ENCODE peak calls at places on chromosomes 5 and 9, in five cellular contexts. Q is adipocyte, N is heart right ventricle, W is cardiac muscle cell, S is fibroblast of lung. L is an unnamed sample.

GRCh38 chr9:133485531-133486260 is 6.8 kb upstream of the SLC2A6 start:
- DNase-seq in S (no peak), N (no peak), Q (no peak), W (no peak), L (no peak)

GRCh38 chr9:81601639-81602623 is 87.4 kb downstream of the TLE1 start:
- DNase-seq in W (peak), N (no peak), Q (no peak), S (peak), L (no peak)

GRCh38 chr9:109171926-109172325 is 4.9 kb upstream of the FRRS1L start:
- DNase-seq in W (peak), N (no peak), S (peak), Q (no peak), L (no peak)

GRCh38 chr9:114275246-114275994 is 47.5 kb upstream of the ORM1 start:
- DNase-seq in W (no peak), Q (no peak), N (no peak), S (no peak), L (no peak)

GRCh38 chr5:29697786-29698414 is 1495.6 kb upstream of the CDH6 start:
- DNase-seq in S (no peak), W (no peak), N (no peak), Q (no peak), L (no peak)

GRCh38 chr5:141772281-141772680 is 90.3 kb upstream of the ARAP3 start:
- DNase-seq in Q (no peak), S (peak), W (no peak), N (no peak), L (no peak)

GRCh38 chr9:38027714-38028113 is 41.3 kb downstream of the SHB start:
- DNase-seq in W (no peak), Q (no peak), N (no peak), S (no peak), L (no peak)

GRCh38 chr5:135869935-135870334 is 25.7 kb downstream of the IL9 start:
- DNase-seq in S (no peak), W (no peak), N (no peak), Q (no peak), L (no peak)

GRCh38 chr9:134188421-134189166 is 24.2 kb upstream of the RNU6ATAC start:
- DNase-seq in W (peak), Q (no peak), S (peak), N (no peak), L (no peak)

DNA sequence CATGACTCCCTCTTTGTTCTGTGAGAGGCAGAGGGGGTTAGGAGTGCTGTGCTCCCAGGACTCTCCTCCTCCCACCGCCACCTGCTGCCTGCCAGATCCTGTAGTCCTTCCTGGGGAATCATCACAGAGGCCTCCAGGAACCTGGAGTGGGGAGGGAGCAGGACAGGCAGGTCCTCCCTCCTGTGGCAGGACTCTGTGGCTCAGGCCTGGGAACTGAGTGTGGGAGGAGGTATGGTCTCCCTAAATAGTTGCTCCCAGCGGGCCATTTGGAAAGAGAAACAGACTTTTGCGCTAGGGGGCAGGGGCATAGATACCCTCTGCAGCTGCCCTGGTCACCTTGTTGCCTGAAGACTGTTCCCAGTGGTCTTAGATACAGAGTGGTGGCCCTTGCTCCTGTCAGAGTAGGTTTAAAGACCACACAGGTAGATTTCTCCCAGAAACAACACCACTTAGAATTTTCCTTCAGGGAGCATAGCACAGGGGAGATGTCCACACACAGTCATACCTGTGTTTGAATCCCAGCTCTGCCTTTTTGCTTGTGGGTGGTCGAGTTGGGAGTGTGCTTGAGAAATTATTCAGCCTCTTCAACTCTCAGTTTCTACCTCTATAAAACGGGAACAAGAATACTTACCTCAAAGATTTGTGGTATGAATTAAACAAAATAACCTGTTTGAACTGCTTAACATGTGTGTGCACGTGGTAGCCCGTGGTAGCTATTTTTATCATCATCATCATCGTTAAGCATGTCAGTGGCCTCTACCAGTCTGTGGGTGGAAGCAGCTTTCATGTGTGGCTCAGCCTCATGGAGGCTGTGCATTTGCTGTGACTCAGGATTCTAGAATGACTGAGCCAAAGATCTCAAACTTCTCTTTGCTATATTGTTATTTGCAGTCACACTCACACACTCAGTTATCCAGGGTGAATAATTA is 55.8 kb downstream of the SLC22A5 start:
- DNase-seq in W (peak), S (peak), N (no peak), Q (peak), L (no peak)
- H3K4me3 ChIP-seq in W (no peak), S (no peak), N (no peak), Q (peak), L (no peak)

GRCh38 chr5:67015577-67016290 is 180.9 kb downstream of the CD180 start:
- DNase-seq in Q (no peak), W (peak), S (peak), N (no peak), L (no peak)

GRCh38 chr5:67013719-67014118 is 182.9 kb downstream of the CD180 start:
- DNase-seq in S (peak), W (no peak), Q (no peak), N (no peak), L (no peak)

GRCh38 chr5:67012241-67012640 is 184.4 kb downstream of the CD180 start:
- DNase-seq in N (no peak), Q (no peak), S (peak), W (no peak), L (no peak)

GRCh38 chr5:67014191-67014590 is 182.4 kb downstream of the CD180 start:
- DNase-seq in W (no peak), N (no peak), Q (no peak), S (no peak), L (no peak)

GRCh38 chr5:67014957-67015400 is 181.6 kb downstream of the CD180 start:
- DNase-seq in Q (no peak), N (no peak), S (peak), W (peak), L (no peak)
- H3K4me3 ChIP-seq in Q (peak), N (peak), S (peak), W (no peak), L (peak)

GRCh38 chr5:160174780-160175437 is 54.4 kb upstream of the FABP6 start:
- DNase-seq in N (no peak), Q (no peak), S (peak), W (peak), L (no peak)

GRCh38 chr5:160171656-160172055 is 52.4 kb upstream of the PWWP2A start:
- DNase-seq in S (no peak), W (peak), Q (no peak), N (no peak), L (no peak)

GRCh38 chr5:160174290-160174689 is 55.0 kb upstream of the FABP6 start:
- DNase-seq in S (no peak), W (no peak), N (no peak), Q (no peak), L (no peak)

GRCh38 chr5:160180931-160181330 is 48.4 kb upstream of the FABP6 start:
- DNase-seq in N (no peak), S (no peak), W (no peak), Q (no peak), L (no peak)

DNA sequence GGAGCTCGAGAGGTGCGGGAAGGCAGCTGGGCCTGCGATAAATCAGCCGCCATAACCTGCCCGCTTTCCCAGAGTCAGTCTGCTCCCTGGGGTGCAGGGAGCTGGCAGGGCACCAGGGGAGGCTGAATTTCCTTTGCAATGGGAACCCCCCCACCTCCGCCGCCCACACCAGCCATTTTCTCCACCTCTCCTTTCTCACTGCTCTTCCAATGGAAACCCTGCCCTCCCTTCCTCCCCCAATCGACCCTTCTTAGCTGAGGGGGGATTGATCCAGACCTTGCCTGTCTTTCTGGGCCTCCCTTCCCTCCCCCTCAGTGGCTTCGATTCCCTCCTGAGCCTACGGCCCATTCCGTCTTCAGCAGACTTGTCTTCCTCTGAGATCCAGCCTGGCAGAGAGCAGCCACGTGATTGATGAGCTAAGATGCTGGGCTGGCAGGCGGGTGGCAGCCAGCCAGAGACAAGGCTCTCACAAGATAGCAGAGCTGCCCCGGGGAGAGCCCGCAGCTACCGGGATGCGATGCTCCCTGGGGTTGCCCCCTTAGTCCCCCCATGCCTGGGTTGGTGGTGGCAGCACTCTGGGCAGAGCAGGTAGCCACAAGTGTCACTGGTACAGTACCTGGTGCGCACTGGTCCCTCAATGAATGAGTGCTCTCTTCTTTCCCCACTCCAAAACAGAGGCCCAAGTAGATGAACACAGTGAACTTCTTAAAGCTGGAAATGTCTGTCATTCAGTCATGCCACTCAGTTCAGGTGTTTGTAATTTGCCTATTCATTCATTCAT is 53.7 kb upstream of the FABP6 start:
- DNase-seq in W (peak), Q (no peak), N (peak), S (peak), L (peak)
- H3K4me3 ChIP-seq in W (no peak), Q (no peak), N (no peak), S (no peak), L (peak)

GRCh38 chr5:64299805-64300204 is 134.2 kb downstream of the RNF180 start:
- DNase-seq in Q (no peak), N (no peak), S (peak), W (no peak), L (no peak)
- H3K4me3 ChIP-seq in Q (no peak), N (no peak), S (no peak), W (no peak), L (no peak)

GRCh38 chr5:160467555-160468418 is 46.1 kb downstream of the PTTG1 start:
- DNase-seq in Q (peak), N (peak), W (peak), S (peak), L (no peak)

GRCh38 chr5:160469156-160470144 is 47.8 kb downstream of the PTTG1 start:
- DNase-seq in W (no peak), S (peak), N (no peak), Q (no peak), L (no peak)

GRCh38 chr5:160466121-160466520 is 44.5 kb downstream of the PTTG1 start:
- DNase-seq in S (no peak), Q (no peak), N (no peak), W (no peak), L (no peak)

GRCh38 chr5:160468576-160468975 is 46.9 kb downstream of the PTTG1 start:
- DNase-seq in N (no peak), Q (no peak), S (no peak), W (no peak), L (no peak)

GRCh38 chr5:160466889-160467554 is 45.4 kb downstream of the PTTG1 start:
- DNase-seq in N (no peak), W (peak), S (peak), Q (peak), L (no peak)
- H3K4me3 ChIP-seq in N (peak), W (no peak), S (no peak), Q (peak), L (peak)

GRCh38 chr9:94586814-94587213 is 6.8 kb downstream of the FBP2 start:
- DNase-seq in S (peak), N (no peak), W (peak), Q (peak), L (no peak)
- H3K4me3 ChIP-seq in S (no peak), N (no peak), W (no peak), Q (peak), L (no peak)

GRCh38 chr5:38551020-38552017 is 5.1 kb downstream of the LIFR start:
- DNase-seq in S (peak), W (peak), Q (peak), N (no peak), L (no peak)
- H3K4me3 ChIP-seq in S (no peak), W (no peak), Q (no peak), N (no peak), L (no peak)

DNA sequence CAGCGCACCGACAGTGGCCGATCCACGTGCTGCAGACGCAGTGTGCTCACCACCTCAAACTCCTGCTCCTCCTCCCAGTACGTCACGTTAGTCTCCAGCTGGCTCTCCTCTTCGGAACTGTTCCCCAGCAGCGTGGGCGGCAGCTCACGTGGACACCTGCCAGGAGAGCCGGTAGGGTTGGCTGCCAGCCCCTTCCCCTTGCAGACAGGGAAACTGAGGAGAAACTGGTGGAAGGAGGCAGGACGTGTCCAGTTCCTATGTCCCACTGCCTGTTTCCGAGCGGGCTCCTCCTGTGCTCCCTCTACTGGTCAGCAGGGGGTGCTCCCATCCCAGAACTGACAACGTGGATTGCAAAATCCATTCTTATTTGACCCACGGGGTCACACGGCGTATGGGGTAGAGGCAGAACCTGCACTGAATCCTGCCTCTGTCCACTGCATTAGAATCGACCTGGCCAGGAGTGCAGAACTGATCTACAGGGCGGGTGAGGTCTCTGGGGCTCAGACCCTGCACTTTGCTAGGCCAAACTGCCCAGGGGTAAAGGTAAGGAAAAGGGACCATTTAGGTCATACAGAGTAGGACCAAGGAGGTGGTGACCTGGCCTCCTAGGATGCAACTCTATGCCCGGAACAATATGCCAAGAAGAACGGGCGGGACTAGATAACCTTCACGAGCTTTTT is 25.7 kb downstream of the PDGFRB start:
- DNase-seq in W (peak), S (peak), N (peak), Q (peak), L (peak)
- H3K4me3 ChIP-seq in W (no peak), S (no peak), N (peak), Q (no peak), L (no peak)

GRCh38 chr9:35980289-35981011 is 22.5 kb upstream of the OR2S2 start:
- DNase-seq in W (no peak), Q (no peak), S (no peak), N (no peak), L (no peak)

GRCh38 chr9:35974800-35975199 is 16.8 kb upstream of the OR2S2 start:
- DNase-seq in N (no peak), S (no peak), W (no peak), Q (no peak), L (no peak)

GRCh38 chr9:35978792-35979191 is 20.8 kb upstream of the OR2S2 start:
- DNase-seq in S (no peak), W (no peak), Q (no peak), N (no peak), L (no peak)

GRCh38 chr9:35972093-35972492 is 14.1 kb upstream of the OR2S2 start:
- DNase-seq in S (peak), Q (no peak), N (peak), W (peak), L (no peak)

DNA sequence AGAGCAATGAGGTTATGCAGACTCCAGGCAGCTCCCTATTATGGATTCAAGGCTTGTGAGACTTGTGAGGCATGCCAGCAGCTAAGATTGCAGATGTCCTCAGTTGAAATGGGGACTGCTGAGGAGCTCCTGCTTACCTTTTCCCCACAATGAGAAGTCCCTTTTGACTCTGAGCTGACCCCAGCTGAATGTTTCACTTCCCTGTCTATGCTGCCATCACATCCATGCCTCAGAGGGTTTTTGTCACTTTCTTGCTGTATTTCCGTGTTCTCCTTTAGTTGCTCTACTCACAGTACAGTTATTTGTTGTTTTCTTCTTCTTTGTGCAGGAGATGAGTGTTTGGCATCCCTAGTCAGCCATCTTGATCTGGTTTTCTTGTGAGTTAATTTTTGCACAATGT is 18.8 kb upstream of the OR2S2 start:
- DNase-seq in S (no peak), N (no peak), W (no peak), Q (no peak), L (no peak)
- H3K4me3 ChIP-seq in S (no peak), N (no peak), W (no peak), Q (no peak), L (no peak)

GRCh38 chr9:95215368-95215898 is 102.1 kb downstream of the FANCC start:
- DNase-seq in W (no peak), Q (no peak), S (no peak), N (no peak), L (no peak)
- H3K4me3 ChIP-seq in W (no peak), Q (no peak), S (no peak), N (no peak), L (no peak)

L was measured in ascending aorta.